ENCODE peak calls at places on chromosomes 4 and X, in eight cellular contexts. E, I, R, J, T, X, M and Z are unnamed samples.

GRCh38 chr4:138449938-138450337 is 207.8 kb upstream of the SLC7A11 start:
- DNase-seq in X (no peak), I (no peak), R (peak; percentile 54), M (no peak), T (no peak), E (no peak), J (no peak), Z (no peak)

GRCh38 chrX:15493118-15494082 is at the start of gene PIR:
- DNase-seq in R (peak; percentile 99), E (peak; percentile 93), T (peak; percentile 36), M (peak; percentile 97), I (peak; percentile 90), X (peak; percentile 77), J (no peak), Z (peak; percentile 13)

GRCh38 chr4:78689224-78689623 is 86.9 kb upstream of the BMP2K start:
- DNase-seq in E (no peak), X (no peak), M (no peak), I (no peak), T (no peak), J (no peak), R (no peak), Z (no peak)

GRCh38 chr4:108454227-108454626 is 166.1 kb upstream of the RPL34 start:
- DNase-seq in J (no peak), X (no peak), E (no peak), M (no peak), R (no peak), I (no peak), T (no peak), Z (no peak)

GRCh38 chrX:27674491-27674890 is 84.3 kb downstream of the DCAF8L2 start:
- DNase-seq in M (no peak), R (no peak), J (no peak), E (no peak), T (no peak), I (no peak), X (no peak), Z (no peak)

GRCh38 chr4:181854142-181854541 is 389.1 kb upstream of the TENM3 start:
- DNase-seq in T (no peak), R (no peak), I (no peak), M (no peak), E (no peak), J (no peak), X (no peak), Z (no peak)

GRCh38 chrX:74800062-74800461 is 125.2 kb downstream of the NEXMIF start:
- DNase-seq in R (no peak), M (no peak), J (no peak), X (no peak), T (no peak), E (no peak), I (no peak), Z (no peak)

GRCh38 chr4:54296548-54297203 is 67.6 kb downstream of the PDGFRA start:
- DNase-seq in I (no peak), T (no peak), E (no peak), M (no peak), R (no peak), J (no peak), X (no peak), Z (no peak)

GRCh38 chr4:72418458-72418857 is 150.6 kb downstream of the ADAMTS3 start:
- DNase-seq in X (no peak), T (no peak), R (no peak), E (no peak), J (no peak), I (peak; percentile 14), M (no peak), Z (no peak)

GRCh38 chrX:26914232-26914631 is 548.9 kb downstream of the PPP4R3C start:
- DNase-seq in M (no peak), T (no peak), R (no peak), J (no peak), X (no peak), E (no peak), I (no peak), Z (no peak)

GRCh38 chrX:9144643-9145290 is 110.8 kb upstream of the FAM9B start:
- DNase-seq in X (no peak), T (no peak), E (no peak), J (no peak), R (no peak), M (no peak), I (no peak), Z (no peak)

GRCh38 chrX:23008431-23009099 is 8.8 kb downstream of the DDX53 start:
- DNase-seq in X (no peak), E (no peak), I (peak; percentile 8), R (no peak), T (no peak), J (no peak), M (no peak), Z (no peak)

GRCh38 chr4:52535793-52536192 is 123.3 kb downstream of the USP46 start:
- DNase-seq in I (no peak), E (no peak), R (no peak), X (no peak), T (no peak), J (no peak), M (no peak), Z (no peak)